ENCODE peak calls at places on chromosomes 12 and 14, in nine cellular contexts. T is K562, V is WTC11, N is endothelial cell of umbilical vein, P is HepG2, Z is HCT116, Q is SK-N-SH, K is A549, F is GM12878. Y is an unnamed sample.

GRCh38 chr12:109752117-109753053 is 38.8 kb downstream of the FAM222A start:
- DNase-seq in T (no peak), V (peak; percentile 3), N (no peak), P (peak; percentile 37), Z (no peak), Q (peak; percentile 82), K (no peak), F (no peak), Y (no peak)

GRCh38 chr12:48219635-48220034 is 16.5 kb upstream of the OR10AD1 start:
- DNase-seq in T (no peak), V (no peak), N (no peak), P (no peak), Z (no peak), Q (no peak), K (no peak), F (no peak), Y (no peak)

GRCh38 chr14:24900281-24900868 is 149.6 kb downstream of the STXBP6 start:
- DNase-seq in T (no peak), V (no peak), N (no peak), P (no peak), Z (no peak), Q (no peak), K (no peak), F (no peak), Y (no peak)

GRCh38 chr14:101361044-101361443 is 200.3 kb upstream of the DIO3 start:
- DNase-seq in T (no peak), V (no peak), N (no peak), P (no peak), Z (no peak), Q (no peak), K (no peak), F (no peak), Y (peak; percentile 62)

GRCh38 chr12:21694660-21695059 is 37.0 kb upstream of the LDHB start:
- DNase-seq in T (no peak), V (no peak), N (no peak), P (no peak), Z (no peak), Q (no peak), K (no peak), F (no peak), Y (no peak)

GRCh38 chr12:43453761-43454160 is 98.2 kb downstream of the ADAMTS20 start:
- DNase-seq in T (no peak), V (no peak), N (no peak), P (no peak), Z (no peak), Q (no peak), K (no peak), F (no peak), Y (no peak)

GRCh38 chr12:27870939-27871338 is 90.9 kb upstream of the MANSC4 start:
- DNase-seq in T (no peak), V (no peak), N (no peak), P (no peak), Z (no peak), Q (no peak), K (no peak), F (no peak), Y (no peak)

GRCh38 chr12:16076553-16076952 is 165.4 kb downstream of the DERA start:
- DNase-seq in T (no peak), V (no peak), N (no peak), P (peak; percentile 44), Z (peak; percentile 29), Q (peak; percentile 17), K (peak; percentile 50), F (no peak), Y (peak; percentile 64)

GRCh38 chr12:109270494-109270893 is 38.6 kb downstream of the FOXN4 start:
- DNase-seq in T (no peak), V (no peak), N (no peak), P (no peak), Z (no peak), Q (no peak), K (no peak), F (no peak), Y (no peak)

GRCh38 chr12:71551529-71551928 is 111.9 kb downstream of the LGR5 start:
- DNase-seq in T (no peak), V (no peak), N (peak; percentile 6), P (no peak), Z (peak; percentile 7), Q (peak; percentile 22), K (peak; percentile 27), F (no peak), Y (peak; percentile 42)

GRCh38 chr12:131210506-131211278 is 257.0 kb downstream of the ADGRD1 start:
- DNase-seq in T (no peak), V (no peak), N (no peak), P (no peak), Z (no peak), Q (no peak), K (no peak), F (no peak), Y (no peak)

GRCh38 chr12:84128117-84128991 is 784.2 kb downstream of the SLC6A15 start:
- DNase-seq in T (no peak), V (peak; percentile 16), N (no peak), P (no peak), Z (no peak), Q (no peak), K (no peak), F (no peak), Y (no peak)

GRCh38 chr12:69007166-69007857 is 74.3 kb upstream of the CPM start:
- DNase-seq in T (no peak), V (no peak), N (no peak), P (no peak), Z (no peak), Q (no peak), K (peak; percentile 19), F (no peak), Y (peak; percentile 72)

GRCh38 chr12:3364226-3364625 is 126.8 kb upstream of the PRMT8 start:
- DNase-seq in T (no peak), V (no peak), N (no peak), P (no peak), Z (no peak), Q (no peak), K (no peak), F (no peak), Y (no peak)

DNA sequence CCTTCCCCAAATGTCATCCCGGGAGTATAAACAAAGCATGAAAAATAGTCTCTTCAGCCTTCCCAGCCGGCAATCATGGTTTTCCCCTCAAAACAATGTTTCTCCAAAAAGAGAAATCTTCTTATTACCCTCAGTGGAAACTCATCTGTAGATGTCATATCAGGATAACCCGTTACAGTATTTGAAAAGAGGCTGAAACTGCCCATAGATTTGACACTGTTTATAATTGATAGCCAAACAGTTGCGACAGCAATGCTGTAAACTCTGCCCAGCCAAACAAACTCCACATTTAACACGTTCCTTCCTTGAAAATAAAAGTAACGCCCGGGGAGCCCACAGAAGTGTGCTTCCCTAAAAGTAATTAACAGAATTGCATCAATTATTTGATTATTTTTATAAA is 201.3 kb upstream of the FOXN3 start:
- DNase-seq in T (no peak), V (no peak), N (peak; percentile 50), P (peak; percentile 12), Z (no peak), Q (peak; percentile 38), K (no peak), F (no peak), Y (peak; percentile 25)
- TF ChIP-seq MAX in T (no peak), V (no peak), N (no peak), P (no peak), Z (no peak), Q (no peak), K (no peak), F (no peak), Y (no peak)

GRCh38 chr12:123602651-123603195 is 824 bp downstream of the DDX55 start:
- DNase-seq in T (no peak), V (no peak), N (no peak), P (no peak), Z (no peak), Q (no peak), K (no peak), F (no peak), Y (peak; percentile 67)

GRCh38 chr12:123599310-123599709 is 2.6 kb upstream of the DDX55 start:
- DNase-seq in T (no peak), V (no peak), N (no peak), P (no peak), Z (no peak), Q (no peak), K (no peak), F (no peak), Y (no peak)

GRCh38 chr12:123598522-123598921 is 3.4 kb upstream of the DDX55 start:
- DNase-seq in T (no peak), V (no peak), N (no peak), P (no peak), Z (no peak), Q (no peak), K (no peak), F (no peak), Y (no peak)

GRCh38 chr12:123599721-123600120 is 2.2 kb upstream of the DDX55 start:
- DNase-seq in T (no peak), V (no peak), N (no peak), P (no peak), Z (no peak), Q (no peak), K (no peak), F (no peak), Y (no peak)

GRCh38 chr12:123601602-123602489 is at the start of gene DDX55:
- DNase-seq in T (peak; percentile 85), V (peak; percentile 75), N (peak; percentile 83), P (peak; percentile 73), Z (peak; percentile 64), Q (peak; percentile 91), K (peak; percentile 91), F (peak; percentile 23), Y (peak; percentile 95)
- TF ChIP-seq CTCF in T (peak; percentile 34), V (no peak), N (peak; percentile 45), P (peak; percentile 90), Z (peak; percentile 35), Q (peak; percentile 63), K (peak; percentile 52), F (peak; percentile 54), Y (peak; percentile 9)

GRCh38 chr12:29389295-29389919 is 8.4 kb upstream of the ERGIC2 start:
- DNase-seq in T (no peak), V (no peak), N (no peak), P (no peak), Z (no peak), Q (no peak), K (no peak), F (no peak), Y (no peak)
- TF ChIP-seq MAX in T (no peak), V (no peak), N (no peak), P (no peak), Z (no peak), Q (no peak), K (no peak), F (no peak), Y (no peak)

DNA sequence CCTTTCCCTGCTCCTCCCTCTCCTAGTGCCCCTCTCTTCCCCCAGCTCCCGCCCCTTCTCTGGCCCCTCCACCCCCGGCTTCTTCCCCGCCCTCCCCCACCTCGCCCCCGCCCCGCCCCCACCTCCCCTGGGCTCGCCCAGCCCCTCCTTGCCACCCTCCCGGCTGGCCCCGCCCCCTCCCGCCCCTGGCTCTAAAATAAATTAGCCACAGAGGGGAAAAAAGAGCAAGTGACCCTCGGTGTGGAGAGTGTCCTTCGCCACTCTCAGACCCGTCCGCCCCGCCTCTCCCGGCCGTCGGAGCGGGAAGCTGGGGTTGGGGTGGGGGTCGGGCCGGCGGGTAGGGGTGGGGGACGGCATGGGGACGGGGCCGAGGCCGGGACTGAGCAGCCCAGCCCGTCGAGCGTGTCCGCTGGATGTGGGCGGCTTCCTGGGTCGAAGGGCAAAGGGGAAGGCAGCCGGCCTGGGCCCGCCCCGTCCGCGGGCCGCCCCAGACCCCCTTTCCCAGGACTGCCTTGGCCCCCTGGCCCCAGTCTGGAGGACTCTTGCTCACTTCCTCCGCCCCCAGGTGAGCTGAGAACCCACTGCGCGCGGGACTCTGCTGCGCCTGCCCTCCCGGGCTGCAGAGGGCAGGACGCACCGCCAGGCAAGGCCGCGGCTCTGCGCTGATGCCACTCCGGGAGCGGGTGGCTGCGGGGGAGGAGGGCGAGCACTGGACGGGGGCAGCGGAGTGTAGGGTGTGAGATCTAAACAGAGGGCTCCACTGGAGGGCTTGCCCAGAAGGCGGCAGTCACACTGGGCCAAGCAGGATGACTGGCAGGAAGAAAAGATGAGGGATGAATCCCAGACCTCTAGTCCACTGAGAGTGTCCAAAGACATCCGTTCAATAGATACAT is 571 bp upstream of the FIGNL2 start:
- DNase-seq in T (peak; percentile 85), V (peak; percentile 62), N (peak; percentile 20), P (no peak), Z (no peak), Q (peak; percentile 96), K (no peak), F (no peak), Y (no peak)
- TF ChIP-seq CTCF in T (no peak), V (no peak), N (no peak), P (peak; percentile 42), Z (no peak), Q (no peak), K (no peak), F (no peak), Y (no peak)